ENCODE peak calls at places on chromosome 21, in four cellular contexts. S, G, B and P are unnamed samples.

GRCh38 chr21:45410865-45411809 is 6.2 kb downstream of the COL18A1 start:
- DNase-seq in B (no peak), S (no peak), G (no peak), P (peak; percentile 71)

GRCh38 chr21:41894922-41895557 is 15.9 kb upstream of the PRDM15 start:
- DNase-seq in B (no peak), S (peak; percentile 91), G (no peak), P (no peak)

GRCh38 chr21:33121715-33122475 is 52.0 kb downstream of the OLIG1 start:
- DNase-seq in S (peak; percentile 14), G (no peak), B (no peak), P (peak; percentile 74)

GRCh38 chr21:36069713-36070573 is at the start of gene CBR1:
- DNase-seq in B (peak; percentile 95), S (peak; percentile 93), G (peak; percentile 74), P (peak; percentile 96)

GRCh38 chr21:35256468-35256988 is 207.4 kb upstream of the RUNX1 start:
- DNase-seq in G (peak; percentile 60), S (peak; percentile 100), B (peak; percentile 95), P (peak; percentile 85)

GRCh38 chr21:15250384-15250783 is 185.6 kb upstream of the NRIP1 start:
- DNase-seq in S (peak; percentile 53), G (no peak), B (no peak), P (no peak)

GRCh38 chr21:17775431-17776126 is 43.6 kb downstream of the C21orf91 start:
- DNase-seq in G (no peak), S (no peak), B (no peak), P (no peak)

GRCh38 chr21:14826630-14827029 is 238.2 kb downstream of the NRIP1 start:
- DNase-seq in S (no peak), B (no peak), G (no peak), P (no peak)

GRCh38 chr21:40194181-40194580 is 326.9 kb downstream of the PCP4 start:
- DNase-seq in S (no peak), G (no peak), B (no peak), P (no peak)

GRCh38 chr21:42043961-42044360 is 27.2 kb upstream of the UMODL1 start:
- DNase-seq in G (no peak), B (no peak), S (no peak), P (no peak)

GRCh38 chr21:41369105-41369914 is 7.5 kb downstream of the MX2 start:
- DNase-seq in S (no peak), B (no peak), G (peak; percentile 47), P (peak; percentile 25)

GRCh38 chr21:41634211-41634694 is 126.3 kb upstream of the TMPRSS2 start:
- DNase-seq in G (no peak), B (no peak), S (no peak), P (no peak)

GRCh38 chr21:24994717-24995116 is 612.6 kb downstream of the MRPL39 start:
- DNase-seq in B (no peak), G (no peak), S (no peak), P (no peak)

GRCh38 chr21:45363921-45364463 is 41.0 kb upstream of the COL18A1 start:
- DNase-seq in S (peak; percentile 99), G (peak; percentile 86), B (peak; percentile 74), P (peak; percentile 74)

GRCh38 chr21:39121600-39122355 is 61.5 kb downstream of the PSMG1 start:
- DNase-seq in S (no peak), G (no peak), B (no peak), P (no peak)

DNA sequence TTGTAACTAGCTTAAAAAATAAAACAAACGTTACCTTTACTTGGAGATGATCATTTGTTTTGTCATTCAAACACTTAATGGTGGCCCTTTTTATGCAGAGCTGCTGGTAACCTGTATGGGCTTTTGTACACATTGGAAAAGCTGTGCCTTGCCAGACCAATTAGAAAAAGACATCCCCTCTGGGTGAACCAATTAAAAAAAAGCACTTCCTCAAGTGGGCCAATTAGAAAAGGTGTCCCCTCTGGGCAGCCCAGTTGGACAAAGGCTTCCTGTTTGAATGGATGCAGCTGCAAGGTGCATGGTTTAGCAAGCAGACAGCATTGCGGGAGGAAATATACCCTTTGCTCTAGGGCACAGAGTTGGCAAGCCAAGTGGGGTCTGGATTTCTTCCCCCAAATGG is 21.6 kb downstream of the HUNK start:
- DNase-seq in B (no peak), S (no peak), G (no peak), P (no peak)
- H3K4me1 ChIP-seq in B (no peaks in the 10 kb centered on the region), S (peaks cover 25% of the 10 kb centered on the region), G (no peaks in the 10 kb centered on the region), P (no peaks in the 10 kb centered on the region)

GRCh38 chr21:46555678-46556077 is 49.2 kb downstream of the S100B start:
- DNase-seq in G (no peak), B (peak; percentile 9), S (no peak), P (no peak)

GRCh38 chr21:46555225-46555617 is 49.7 kb downstream of the S100B start:
- DNase-seq in B (peak; percentile 13), G (no peak), S (no peak), P (no peak)

GRCh38 chr21:46557919-46558392 is 46.9 kb downstream of the S100B start:
- DNase-seq in S (no peak), G (no peak), B (peak; percentile 16), P (no peak)

GRCh38 chr21:46557469-46557868 is 47.4 kb downstream of the S100B start:
- DNase-seq in G (no peak), B (peak; percentile 14), S (no peak), P (no peak)

DNA sequence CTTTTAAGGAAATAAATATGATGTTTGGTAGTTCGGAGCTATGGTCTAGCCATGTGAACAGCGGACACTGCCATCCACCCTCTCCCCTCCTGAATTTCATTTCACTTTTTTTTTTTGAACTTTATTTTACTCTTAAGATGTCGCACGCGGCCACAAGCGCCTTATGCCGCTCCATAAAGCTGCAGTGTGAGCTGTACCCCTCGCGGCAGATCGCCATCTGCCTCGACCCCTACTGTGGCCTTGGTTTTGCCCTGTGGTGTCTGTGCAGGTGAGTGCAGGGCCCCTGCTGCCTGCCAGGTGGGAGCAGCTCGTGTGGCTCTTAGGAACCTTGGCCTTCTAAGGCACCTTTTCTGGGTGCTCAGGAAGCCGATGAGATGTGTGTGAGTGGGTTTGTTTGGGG is 48.1 kb downstream of the S100B start:
- DNase-seq in B (no peak), G (no peak), S (no peak), P (no peak)
- TF ChIP-seq POLR2A in B (no peak), G (no peak), S (no peak), P (no peak)

GRCh38 chr21:34200288-34200905 is 127.0 kb downstream of the MRPS6 start:
- DNase-seq in S (no peak), G (no peak), B (no peak), P (no peak)
- H3K4me1 ChIP-seq in S (peaks cover 12% of the 10 kb centered on the region), G (peaks cover 7% of the 10 kb centered on the region), B (peaks cover 31% of the 10 kb centered on the region), P (peaks cover 14% of the 10 kb centered on the region)

DNA sequence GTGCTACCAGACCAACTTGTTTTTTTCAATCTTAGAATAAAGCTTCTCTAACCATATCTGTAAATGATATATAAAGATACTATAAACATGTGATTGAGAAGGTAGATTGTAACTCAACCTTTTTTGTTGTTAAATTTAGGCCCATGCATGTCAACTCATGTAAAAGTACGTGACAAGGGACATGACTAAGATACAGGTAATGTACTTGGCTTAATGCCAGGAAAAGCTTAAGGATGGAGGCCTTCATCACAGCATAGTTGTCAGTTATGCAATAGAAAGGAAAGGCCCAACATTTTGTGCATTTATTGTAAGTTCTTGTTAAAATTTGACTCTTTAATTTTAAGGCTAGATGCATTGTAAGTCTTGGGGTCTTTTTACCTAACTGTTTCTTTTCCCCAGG is 305.1 kb downstream of the LTN1 start:
- DNase-seq in S (no peak), B (no peak), G (no peak), P (no peak)
- TF ChIP-seq POLR2A in S (no peak), B (no peak), G (no peak), P (no peak)

GRCh38 chr21:43950481-43950880 is 61.6 kb upstream of the TRAPPC10 start:
- DNase-seq in S (no peak), G (no peak), B (no peak), P (no peak)

GRCh38 chr21:43954042-43954441 is 58.1 kb upstream of the TRAPPC10 start:
- DNase-seq in B (no peak), G (no peak), S (no peak), P (no peak)

GRCh38 chr21:43950936-43951335 is 61.2 kb upstream of the TRAPPC10 start:
- DNase-seq in S (no peak), G (no peak), B (no peak), P (no peak)

GRCh38 chr21:43953028-43953427 is 59.1 kb upstream of the TRAPPC10 start:
- DNase-seq in G (no peak), S (no peak), B (no peak), P (no peak)

DNA sequence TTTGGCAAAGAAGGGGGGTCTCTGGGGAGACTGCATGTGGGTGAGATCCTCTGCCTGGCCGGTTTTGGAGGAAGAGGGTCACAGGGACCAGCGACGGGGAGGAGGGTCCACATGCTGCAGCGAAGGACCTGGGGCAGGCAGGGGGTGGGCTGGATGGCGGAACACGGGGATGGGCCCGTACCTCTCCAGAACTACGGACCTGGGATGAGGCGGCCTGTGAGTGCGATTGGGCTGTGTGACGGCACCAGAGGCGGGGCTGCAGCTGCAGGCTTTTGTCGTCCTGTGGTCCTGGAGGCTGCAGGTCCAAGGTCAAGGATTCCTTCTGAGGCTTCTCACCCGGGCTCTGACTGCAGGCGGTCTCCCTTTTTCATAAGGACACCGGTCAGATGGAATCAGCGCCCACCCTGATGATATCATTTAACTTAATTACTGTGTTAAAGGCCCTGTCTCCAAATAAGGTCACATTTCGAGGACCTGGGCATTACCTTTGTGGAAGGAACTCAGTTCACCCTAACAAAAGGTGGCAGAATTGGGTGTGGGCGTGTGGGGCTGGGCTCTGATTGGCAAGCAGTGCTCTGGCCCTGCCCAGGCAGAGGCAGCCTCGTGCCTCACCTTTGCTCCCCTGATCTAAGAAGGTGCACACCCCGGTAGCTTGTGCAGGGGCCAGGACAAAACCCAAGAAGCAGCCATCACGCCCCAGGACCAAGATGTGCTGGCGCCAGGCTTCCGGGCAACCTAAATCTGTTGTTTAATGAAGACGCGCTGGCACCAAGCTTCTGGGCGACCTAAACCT is 60.0 kb upstream of the TRAPPC10 start:
- DNase-seq in S (no peak), B (no peak), G (no peak), P (no peak)
- H3K4me1 ChIP-seq in S (peaks cover 9% of the 10 kb centered on the region), B (no peaks in the 10 kb centered on the region), G (no peaks in the 10 kb centered on the region), P (peaks cover 12% of the 10 kb centered on the region)